ENCODE peak calls at places on chromosomes 11 and 22, in eight cellular contexts. C, Z, O, I, E, F, X and P are unnamed samples.

GRCh38 chr11:34300571-34301295 is 57.1 kb downstream of the ABTB2 start:
- DNase-seq in C (peak), Z (no peak), O (no peak), I (no peak), E (no peak), F (no peak), X (peak), P (no peak)

GRCh38 chr11:60769811-60770210 is 13.1 kb downstream of the MS4A15 start:
- DNase-seq in C (no peak), Z (no peak), O (no peak), I (peak), E (no peak), F (no peak), X (no peak), P (no peak)

GRCh38 chr22:41542224-41542623 is 2.0 kb downstream of the POLR3H start:
- DNase-seq in C (no peak), Z (no peak), O (no peak), I (no peak), E (no peak), F (no peak), X (no peak), P (no peak)

GRCh38 chr11:45333506-45333971 is 47.4 kb upstream of the SYT13 start:
- DNase-seq in C (peak), Z (peak), O (peak), I (no peak), E (no peak), F (peak), X (no peak), P (no peak)

GRCh38 chr11:67583319-67584204 is at the start of gene GSTP1:
- DNase-seq in C (peak), Z (peak), O (peak), I (peak), E (peak), F (peak), X (peak), P (peak)

GRCh38 chr11:12137938-12138731 is 27.7 kb downstream of the MICAL2 start:
- DNase-seq in C (peak), Z (peak), O (peak), I (peak), E (no peak), F (no peak), X (no peak), P (peak)

GRCh38 chr22:40757071-40757470 is 62.1 kb downstream of the SLC25A17 start:
- DNase-seq in C (peak), Z (peak), O (no peak), I (no peak), E (no peak), F (no peak), X (no peak), P (no peak)

GRCh38 chr22:39553429-39553828 is 17.1 kb upstream of the CACNA1I start:
- DNase-seq in C (no peak), Z (no peak), O (no peak), I (no peak), E (no peak), F (no peak), X (no peak), P (no peak)

GRCh38 chr11:57251491-57252104 is 14.5 kb upstream of the APLNR start:
- DNase-seq in C (peak), Z (peak), O (peak), I (no peak), E (no peak), F (no peak), X (no peak), P (no peak)

GRCh38 chr22:28053871-28054621 is 135.0 kb upstream of the PITPNB start:
- DNase-seq in C (no peak), Z (peak), O (peak), I (no peak), E (no peak), F (no peak), X (no peak), P (no peak)

GRCh38 chr11:59200421-59200746 is 12.3 kb downstream of the MPEG1 start:
- DNase-seq in C (no peak), Z (no peak), O (no peak), I (no peak), E (no peak), F (no peak), X (no peak), P (no peak)

DNA sequence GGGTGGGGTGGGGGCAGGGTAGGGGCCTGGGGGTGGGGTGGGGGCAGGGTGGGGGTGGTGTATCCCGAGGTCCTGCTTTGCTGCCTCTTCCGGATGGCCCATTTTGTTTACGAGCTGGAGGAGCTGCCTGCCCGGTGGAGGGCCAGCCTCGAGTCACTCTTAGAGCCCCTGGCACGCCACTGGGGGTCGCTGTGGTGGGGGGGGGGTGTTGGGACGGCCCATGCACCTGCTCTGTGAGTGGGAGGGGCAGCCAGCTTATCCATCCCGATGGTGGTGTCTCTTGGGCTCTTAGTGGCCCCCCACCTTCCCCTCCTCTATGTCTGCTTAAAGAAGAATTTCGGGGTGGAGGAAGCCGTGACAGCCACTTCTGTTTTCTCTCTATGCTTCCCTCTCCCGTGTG is 24.6 kb downstream of the MRGPRD start:
- DNase-seq in C (no peak), Z (no peak), O (no peak), I (peak), E (no peak), F (no peak), X (peak), P (no peak)
- TF ChIP-seq CTCF in C (peak), Z (no peak), O (peak), I (peak), E (no peak), F (no peak), X (peak), P (peak)

GRCh38 chr22:26674211-26675190 is 17.1 kb downstream of the MIAT start:
- DNase-seq in C (no peak), Z (no peak), O (no peak), I (no peak), E (no peak), F (no peak), X (peak), P (no peak)
- H3K4me3 ChIP-seq in C (peak), Z (no peak), O (no peak), I (peak), E (peak), F (peak), X (peak), P (no peak)

GRCh38 chr11:115736146-115736545 is 231.9 kb upstream of the CADM1 start:
- DNase-seq in C (no peak), Z (no peak), O (no peak), I (no peak), E (no peak), F (no peak), X (no peak), P (no peak)
- TF ChIP-seq CTCF in C (no peak), Z (no peak), O (no peak), I (no peak), E (no peak), F (no peak), X (no peak), P (peak)

DNA sequence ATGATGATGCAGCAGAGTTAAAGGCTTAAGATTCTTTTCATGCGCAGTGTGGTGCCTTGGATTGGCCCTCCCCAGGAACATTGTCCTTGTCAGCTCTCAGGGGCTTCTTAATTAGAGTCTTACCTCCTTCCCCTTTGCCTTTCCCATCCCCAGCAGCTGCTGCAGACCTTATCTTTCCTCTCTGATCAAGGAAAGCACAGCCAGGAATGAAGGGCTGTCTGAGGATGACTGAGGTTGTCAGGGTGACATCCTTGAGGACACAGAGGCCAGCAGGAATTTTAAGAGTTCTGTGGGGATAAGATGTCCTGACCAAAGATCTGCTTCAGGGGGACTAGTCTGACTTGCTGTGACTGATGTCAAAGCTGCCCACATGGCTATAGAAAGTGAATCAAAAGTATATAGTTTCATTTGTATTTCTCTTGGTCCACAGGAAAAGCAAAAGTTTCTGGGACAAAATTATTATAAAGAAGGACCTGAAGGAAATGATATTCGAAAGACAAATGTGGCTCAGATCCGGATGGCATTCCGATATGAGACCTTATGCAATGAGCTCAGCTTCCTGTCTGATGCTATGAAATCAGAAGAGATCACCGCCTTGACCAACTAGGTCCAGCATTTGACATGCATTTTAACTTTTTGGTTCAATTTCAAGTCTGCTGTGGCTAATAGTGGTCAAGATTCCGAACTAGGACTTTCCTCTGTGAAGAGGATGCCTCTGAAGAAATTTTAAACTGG is 35.5 kb downstream of the RNF141 start:
- DNase-seq in C (peak), Z (no peak), O (no peak), I (no peak), E (no peak), F (no peak), X (no peak), P (no peak)
- H3K4me3 ChIP-seq in C (no peak), Z (no peak), O (no peak), I (no peak), E (no peak), F (no peak), X (no peak), P (no peak)